ENCODE peak calls at places on chromosomes 3 and 15, in seven cellular contexts. B is lower leg skin, O is GM13977, S is endothelial cell, J is A673, Y is progenitor cell of endocrine pancreas, A is mammary epithelial cell. T is an unnamed sample.

GRCh38 chr3:182212479-182213076 is 500.9 kb downstream of the SOX2 start:
- DNase-seq in A (peak), J (peak), S (no peak), B (no peak), Y (no peak), O (no peak), T (no peak)

GRCh38 chr3:170154569-170155143 is 26.9 kb downstream of the PHC3 start:
- DNase-seq in Y (no peak), B (no peak), O (peak), S (no peak), J (no peak), A (no peak), T (peak)

GRCh38 chr15:62573856-62574255 is 408.8 kb upstream of the C2CD4B start:
- DNase-seq in B (no peak), O (no peak), Y (no peak), J (no peak), A (no peak), S (no peak), T (no peak)

GRCh38 chr15:66760358-66760967 is 58.4 kb downstream of the SMAD6 start:
- DNase-seq in S (no peak), J (no peak), O (no peak), A (no peak), B (no peak), Y (no peak), T (no peak)

GRCh38 chr15:25862469-25863066 is 559 bp downstream of the ATP10A start:
- DNase-seq in B (peak), J (no peak), O (no peak), Y (no peak), A (peak), S (no peak), T (no peak)

GRCh38 chr3:30233924-30234666 is 372.3 kb upstream of the TGFBR2 start:
- DNase-seq in Y (no peak), B (no peak), J (no peak), S (no peak), A (no peak), O (no peak), T (no peak)

GRCh38 chr3:82883072-82883471 is 1121.6 kb upstream of the GBE1 start:
- DNase-seq in J (no peak), Y (no peak), B (no peak), A (no peak), S (no peak), O (no peak), T (no peak)

GRCh38 chr3:125349556-125350165 is 25.5 kb downstream of the ZNF148 start:
- DNase-seq in O (no peak), B (no peak), Y (no peak), S (no peak), J (no peak), A (no peak), T (no peak)

GRCh38 chr3:61829301-61830110 is 268.1 kb downstream of the PTPRG start:
- DNase-seq in S (no peak), J (no peak), A (no peak), Y (no peak), O (no peak), B (no peak), T (no peak)

GRCh38 chr15:84747423-84748273 is 744 bp upstream of the ZNF592 start:
- DNase-seq in A (peak), O (peak), J (peak), B (peak), Y (peak), S (peak), T (no peak)

GRCh38 chr3:182969277-182969676 is 11.1 kb downstream of the DCUN1D1 start:
- DNase-seq in J (peak), B (no peak), A (peak), Y (no peak), O (no peak), S (no peak), T (no peak)

GRCh38 chr15:64423970-64424369 is 36.3 kb downstream of the TRIP4 start:
- DNase-seq in Y (no peak), A (no peak), O (peak), S (no peak), J (no peak), B (no peak), T (no peak)

GRCh38 chr3:64166584-64167155 is 58.6 kb downstream of the PRICKLE2 start:
- DNase-seq in B (no peak), A (no peak), O (no peak), S (peak), J (peak), Y (no peak), T (no peak)

GRCh38 chr3:161263057-161263456 is 41.9 kb downstream of the NMD3 start:
- DNase-seq in A (peak), J (no peak), Y (no peak), O (no peak), S (no peak), B (no peak), T (no peak)

GRCh38 chr3:135056084-135056730 is 261.1 kb downstream of the EPHB1 start:
- DNase-seq in O (no peak), Y (no peak), S (no peak), J (no peak), A (no peak), B (no peak), T (no peak)

GRCh38 chr15:63362196-63362595 is 19.4 kb downstream of the CA12 start:
- DNase-seq in B (no peak), A (no peak), O (no peak), Y (no peak), J (no peak), S (no peak), T (no peak)

GRCh38 chr3:11211531-11212300 is 57.4 kb downstream of the HRH1 start:
- DNase-seq in Y (no peak), A (no peak), O (no peak), J (no peak), S (no peak), B (peak), T (no peak)

GRCh38 chr3:13277130-13277783 is 142.9 kb downstream of the NUP210 start:
- DNase-seq in Y (no peak), A (peak), J (no peak), S (no peak), B (no peak), O (no peak), T (no peak)

GRCh38 chr3:133377396-133377795 is 22.5 kb upstream of the BFSP2 start:
- DNase-seq in B (no peak), S (peak), Y (no peak), J (peak), A (peak), O (no peak), T (no peak)
- TF ChIP-seq CTCF in B (no peak), S (no peak), Y (peak), J (peak), A (peak), O (peak), T (peak)

DNA sequence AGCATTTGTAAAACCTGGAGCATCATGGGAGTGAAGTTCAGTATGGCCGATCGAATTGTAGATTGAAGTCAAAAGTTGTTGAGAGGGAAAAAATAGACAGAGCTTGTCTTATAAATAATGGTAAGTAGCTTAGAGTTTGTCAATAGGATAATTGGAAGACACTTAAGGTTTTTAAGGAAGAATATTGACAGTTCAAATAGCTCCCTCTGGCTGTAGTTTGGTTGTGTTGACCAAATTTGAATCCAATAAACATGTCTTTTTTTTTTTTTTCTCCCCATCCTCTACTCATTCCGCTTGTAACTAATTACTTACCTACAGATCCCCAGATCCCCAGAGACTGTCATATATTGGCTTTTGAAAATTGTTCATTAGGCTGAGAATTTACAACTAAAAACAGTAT is 677.0 kb downstream of the AGBL1 start:
- DNase-seq in J (no peak), A (no peak), O (no peak), Y (no peak), S (no peak), B (no peak), T (no peak)
- TF ChIP-seq CTCF in J (peak), A (peak), O (no peak), Y (no peak), S (no peak), B (no peak), T (no peak)

DNA sequence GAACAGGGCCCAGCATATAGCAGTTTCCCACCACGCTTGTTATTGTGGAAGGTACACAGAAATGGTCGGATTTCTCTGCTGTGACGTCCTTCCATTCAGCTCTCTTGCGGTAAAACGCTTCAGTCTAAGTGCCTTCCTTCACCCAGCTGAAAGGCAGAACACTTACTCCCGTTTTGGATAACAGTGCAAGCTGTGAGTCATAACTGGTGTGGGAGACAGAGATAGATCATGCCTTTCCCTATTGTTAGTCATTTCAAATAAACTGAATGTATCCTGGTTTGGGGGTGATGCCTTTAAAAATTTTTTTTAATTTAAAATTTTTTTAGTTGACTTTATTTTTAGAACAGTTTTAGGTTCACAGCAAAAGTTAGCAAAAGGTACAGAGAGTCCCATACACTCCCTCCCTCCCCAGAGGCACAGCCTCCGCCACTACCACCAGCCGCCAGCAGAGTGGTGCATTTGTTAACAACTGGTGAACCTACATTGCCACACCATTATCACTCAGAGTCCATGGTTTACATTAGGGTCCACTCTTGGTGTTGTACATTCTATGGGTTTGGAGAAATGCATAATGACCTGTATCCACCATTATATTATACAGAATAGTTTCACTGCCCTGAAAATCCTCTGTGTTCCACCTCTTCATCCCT is 94.9 kb upstream of the NSMCE3 start:
- DNase-seq in S (no peak), A (peak), B (no peak), J (no peak), O (no peak), Y (no peak), T (no peak)
- TF ChIP-seq CTCF in S (peak), A (no peak), B (no peak), J (peak), O (peak), Y (peak), T (peak)

GRCh38 chr3:33064929-33065328 is 32.0 kb downstream of the GLB1 start:
- DNase-seq in O (no peak), J (no peak), A (no peak), S (no peak), Y (no peak), B (no peak), T (no peak)
- TF ChIP-seq CTCF in O (peak), J (no peak), A (peak), S (no peak), Y (no peak), B (no peak), T (peak)

GRCh38 chr3:185069583-185070030 is 83.3 kb downstream of the C3orf70 start:
- DNase-seq in S (peak), Y (peak), A (no peak), O (no peak), B (no peak), J (no peak), T (no peak)
- TF ChIP-seq CTCF in S (no peak), Y (peak), A (no peak), O (no peak), B (no peak), J (peak), T (peak)

GRCh38 chr3:46092704-46093085 is 65.4 kb upstream of the XCR1 start:
- DNase-seq in O (peak), B (no peak), J (no peak), Y (no peak), S (no peak), A (no peak), T (peak)
- TF ChIP-seq CTCF in O (peak), B (no peak), J (no peak), Y (no peak), S (no peak), A (no peak), T (no peak)

GRCh38 chr3:156443079-156443478 is 111.8 kb downstream of the SSR3 start:
- DNase-seq in O (no peak), J (no peak), Y (no peak), B (no peak), A (no peak), S (peak), T (no peak)

GRCh38 chr3:156445117-156445968 is 109.6 kb downstream of the SSR3 start:
- DNase-seq in Y (no peak), S (no peak), B (no peak), O (no peak), A (peak), J (no peak), T (no peak)

GRCh38 chr3:156449712-156450574 is 105.0 kb downstream of the SSR3 start:
- DNase-seq in B (no peak), O (peak), S (peak), A (peak), Y (no peak), J (peak), T (no peak)

DNA sequence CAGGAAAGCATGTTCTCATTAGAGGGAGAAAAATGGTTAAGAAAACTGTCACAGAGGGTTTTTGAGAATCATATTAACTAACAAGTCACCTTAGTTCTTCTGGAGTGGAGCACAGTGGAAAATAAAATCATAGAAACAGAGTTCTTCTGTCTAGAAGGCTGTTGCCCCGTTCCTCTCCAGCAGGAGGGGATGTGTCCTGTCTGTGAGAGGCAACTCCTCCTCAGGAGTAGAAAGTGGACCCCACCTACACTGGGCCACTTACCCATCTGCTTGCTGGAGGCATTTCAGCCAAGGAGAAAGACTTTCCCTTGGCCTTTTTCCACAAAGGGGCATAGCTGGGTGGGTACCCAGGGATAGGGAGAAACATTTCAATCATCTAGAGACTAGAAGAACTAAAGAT is 106.6 kb downstream of the SSR3 start:
- DNase-seq in J (peak), B (no peak), O (peak), A (peak), S (peak), Y (no peak), T (no peak)
- TF ChIP-seq CTCF in J (peak), B (no peak), O (peak), A (peak), S (peak), Y (peak), T (peak)

GRCh38 chr15:69161878-69162213 is 1.4 kb downstream of the GLCE start:
- DNase-seq in O (peak), Y (no peak), J (no peak), A (no peak), B (no peak), S (no peak), T (no peak)

GRCh38 chr15:69159805-69160140 is 662 bp upstream of the GLCE start:
- DNase-seq in O (no peak), A (no peak), Y (no peak), S (no peak), B (no peak), J (no peak), T (no peak)

GRCh38 chr15:69160141-69160975 is at the start of gene GLCE:
- DNase-seq in S (peak), B (peak), Y (peak), J (peak), O (peak), A (peak), T (peak)

GRCh38 chr15:69163124-69163669 is 2.8 kb downstream of the GLCE start:
- DNase-seq in O (no peak), B (no peak), Y (no peak), S (no peak), J (no peak), A (no peak), T (no peak)

GRCh38 chr15:69160976-69161877 is 792 bp downstream of the GLCE start:
- DNase-seq in J (peak), S (peak), Y (peak), A (peak), O (peak), B (peak), T (no peak)
- TF ChIP-seq CTCF in J (peak), S (no peak), Y (peak), A (peak), O (no peak), B (no peak), T (peak)

DNA sequence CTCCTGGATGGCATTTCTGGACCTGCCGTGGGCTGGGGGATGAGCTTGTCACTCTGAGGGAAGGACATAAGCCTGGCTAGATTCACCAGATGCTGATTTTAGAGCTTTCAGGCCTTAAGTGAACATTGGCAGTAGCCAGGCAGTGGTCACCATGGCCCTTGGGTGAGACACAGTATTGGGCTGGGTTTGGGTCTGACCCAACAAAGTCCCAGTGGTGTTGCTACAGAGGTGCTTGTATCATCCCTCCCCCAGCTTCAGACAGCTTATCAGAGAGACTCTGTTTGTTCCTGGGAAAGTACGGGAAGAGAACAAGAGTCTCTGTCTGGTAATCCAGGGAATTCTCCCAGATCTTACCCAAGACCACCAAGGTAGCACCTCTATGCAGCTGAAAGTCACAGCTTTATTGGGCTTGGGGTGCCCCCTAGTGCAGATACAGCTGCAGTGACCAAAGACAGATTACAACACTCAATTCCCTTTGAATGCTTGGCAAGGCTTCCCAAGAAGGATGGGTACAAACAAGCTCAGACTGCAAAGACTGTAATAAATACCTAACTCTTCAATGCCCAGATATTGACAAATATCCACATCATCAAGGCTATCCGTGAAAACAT is 9.8 kb upstream of the RUVBL1 start:
- DNase-seq in S (peak), B (no peak), A (peak), O (no peak), J (peak), Y (peak), T (no peak)
- TF ChIP-seq CTCF in S (peak), B (no peak), A (peak), O (peak), J (peak), Y (peak), T (peak)

T was measured in GM12864.